ENCODE peak calls at places on chromosomes 2 and 18, in seven cellular contexts. L is spleen, T is endodermal cell, Q is A549, E is astrocyte, B is foreskin keratinocyte, O is right lobe of liver. M is an unnamed sample.

GRCh38 chr2:166334800-166335199 is 40.9 kb downstream of the SCN9A start:
- DNase-seq in L (no peak), T (no peak), Q (no peak), E (no peak), B (no peak), O (no peak), M (no peak)

GRCh38 chr2:188466761-188467160 is 175.1 kb downstream of the GULP1 start:
- DNase-seq in L (no peak), T (no peak), Q (no peak), E (no peak), B (peak), O (no peak), M (no peak)

GRCh38 chr2:150588210-150588870 is 100.9 kb upstream of the RND3 start:
- DNase-seq in L (no peak), T (no peak), Q (no peak), E (no peak), B (no peak), O (no peak), M (no peak)

GRCh38 chr2:95025406-95026319 is at the start of gene MAL:
- DNase-seq in L (no peak), T (peak), Q (no peak), E (no peak), B (no peak), O (no peak), M (no peak)

GRCh38 chr2:28449126-28449488 is 46.8 kb upstream of the PLB1 start:
- DNase-seq in L (no peak), T (no peak), Q (no peak), E (no peak), B (no peak), O (no peak), M (no peak)

GRCh38 chr2:152499411-152499810 is 164.4 kb downstream of the FMNL2 start:
- DNase-seq in L (no peak), T (no peak), Q (no peak), E (no peak), B (no peak), O (no peak), M (no peak)

GRCh38 chr2:16885027-16885426 is 219.4 kb upstream of the CYRIA start:
- DNase-seq in L (no peak), T (peak), Q (no peak), E (no peak), B (no peak), O (no peak), M (no peak)

GRCh38 chr2:43462866-43463641 is 132.8 kb downstream of the THADA start:
- DNase-seq in L (no peak), T (no peak), Q (no peak), E (no peak), B (no peak), O (no peak), M (no peak)

GRCh38 chr2:235055891-235056516 is 104.2 kb downstream of the SH3BP4 start:
- DNase-seq in L (no peak), T (peak), Q (peak), E (no peak), B (peak), O (no peak), M (no peak)

GRCh38 chr2:236861196-236861875 is 224.4 kb upstream of the COPS8 start:
- DNase-seq in L (no peak), T (peak), Q (no peak), E (no peak), B (no peak), O (no peak), M (no peak)

GRCh38 chr2:218627939-218628338 is 20.2 kb downstream of the PLCD4 start:
- DNase-seq in L (no peak), T (no peak), Q (no peak), E (no peak), B (no peak), O (no peak), M (no peak)

GRCh38 chr2:10398496-10398895 is 49.6 kb downstream of the ODC1 start:
- DNase-seq in L (peak), T (no peak), Q (no peak), E (no peak), B (no peak), O (no peak), M (peak)

GRCh38 chr2:127648321-127648720 is 2.4 kb downstream of the GPR17 start:
- DNase-seq in L (peak), T (no peak), Q (no peak), E (no peak), B (no peak), O (peak), M (peak)

GRCh38 chr2:216652566-216652965 is 19.3 kb downstream of the IGFBP2 start:
- DNase-seq in L (no peak), T (no peak), Q (no peak), E (no peak), B (peak), O (no peak), M (no peak)

GRCh38 chr18:25921677-25922421 is 168.6 kb downstream of the SS18 start:
- DNase-seq in L (no peak), T (peak), Q (peak), E (no peak), B (peak), O (no peak), M (no peak)

GRCh38 chr2:238145046-238145445 is 6.6 kb downstream of the KLHL30 start:
- DNase-seq in L (no peak), T (no peak), Q (no peak), E (no peak), B (no peak), O (no peak), M (no peak)

GRCh38 chr2:167869200-167869599 is 378.2 kb downstream of the STK39 start:
- DNase-seq in L (no peak), T (no peak), Q (no peak), E (no peak), B (no peak), O (no peak), M (no peak)
- TF ChIP-seq CTCF in L (no peak), T (peak), Q (no peak), E (no peak), B (no peak), O (no peak), M (no peak)

GRCh38 chr18:36127866-36128845 is 984 bp downstream of the SLC39A6 start:
- DNase-seq in L (peak), T (peak), Q (no peak), E (peak), B (peak), O (no peak), M (no peak)
- H3K27ac ChIP-seq in L (peak), T (no peak), Q (peak), E (peak), B (no peak), O (no peak), M (no peak)

DNA sequence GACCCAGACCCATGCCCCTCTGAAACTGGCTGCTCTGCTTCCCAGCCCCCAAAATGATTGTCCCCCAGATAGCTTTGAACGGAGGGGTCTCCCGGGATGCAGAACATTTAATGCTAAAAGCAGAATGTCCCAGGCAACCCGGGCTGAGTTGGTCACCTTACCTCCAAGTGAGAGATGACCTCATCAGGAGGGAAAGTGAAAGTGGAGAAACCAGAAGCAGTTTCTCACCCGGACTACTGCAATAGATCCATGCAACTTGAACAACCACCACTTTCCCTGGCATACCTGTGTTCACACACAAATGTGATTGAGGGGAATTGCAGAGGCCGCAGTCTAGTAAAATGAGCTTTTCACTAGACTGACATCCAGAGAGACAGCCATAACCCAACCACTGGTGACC is 75.3 kb upstream of the NPAS2 start:
- DNase-seq in L (no peak), T (no peak), Q (no peak), E (peak), B (peak), O (no peak), M (no peak)
- TF ChIP-seq CTCF in L (no peak), T (no peak), Q (no peak), E (no peak), B (no peak), O (no peak), M (no peak)

GRCh38 chr18:10053861-10054260 is 140.0 kb downstream of the VAPA start:
- DNase-seq in L (no peak), T (no peak), Q (no peak), E (no peak), B (no peak), O (no peak), M (no peak)

GRCh38 chr18:10049721-10050120 is 135.9 kb downstream of the VAPA start:
- DNase-seq in L (no peak), T (no peak), Q (no peak), E (no peak), B (no peak), O (no peak), M (no peak)

GRCh38 chr18:10051877-10052631 is 138.2 kb downstream of the VAPA start:
- DNase-seq in L (no peak), T (no peak), Q (no peak), E (peak), B (no peak), O (no peak), M (no peak)

GRCh38 chr18:10052871-10053270 is 139.1 kb downstream of the VAPA start:
- DNase-seq in L (no peak), T (no peak), Q (no peak), E (no peak), B (no peak), O (no peak), M (no peak)

DNA sequence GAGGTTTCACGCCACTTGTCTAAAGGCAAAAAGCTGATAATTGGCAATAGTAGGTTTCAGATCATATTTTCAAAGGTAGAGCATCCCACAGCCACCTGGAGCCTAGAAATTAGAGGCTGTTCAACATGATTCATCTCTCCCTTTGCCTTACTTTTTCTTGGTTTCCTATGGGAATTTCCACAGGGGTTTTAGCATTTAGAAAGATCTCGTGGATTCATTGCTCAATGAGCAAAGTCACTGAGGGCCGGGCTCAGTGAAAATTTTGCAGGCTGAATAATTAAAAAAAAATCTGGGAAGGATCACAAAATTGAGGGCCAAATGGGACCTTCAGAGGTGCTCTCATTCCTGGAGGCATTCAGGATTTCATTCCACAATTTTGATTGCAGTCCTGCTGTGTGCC is 137.1 kb downstream of the VAPA start:
- DNase-seq in L (no peak), T (no peak), Q (no peak), E (no peak), B (no peak), O (no peak), M (no peak)
- H3K27ac ChIP-seq in L (no peak), T (no peak), Q (no peak), E (no peak), B (no peak), O (no peak), M (no peak)

GRCh38 chr18:35441857-35442595 is 55.7 kb downstream of the INO80C start:
- DNase-seq in L (no peak), T (no peak), Q (no peak), E (no peak), B (peak), O (no peak), M (no peak)
- TF ChIP-seq CTCF in L (no peak), T (peak), Q (no peak), E (no peak), B (peak), O (no peak), M (no peak)

DNA sequence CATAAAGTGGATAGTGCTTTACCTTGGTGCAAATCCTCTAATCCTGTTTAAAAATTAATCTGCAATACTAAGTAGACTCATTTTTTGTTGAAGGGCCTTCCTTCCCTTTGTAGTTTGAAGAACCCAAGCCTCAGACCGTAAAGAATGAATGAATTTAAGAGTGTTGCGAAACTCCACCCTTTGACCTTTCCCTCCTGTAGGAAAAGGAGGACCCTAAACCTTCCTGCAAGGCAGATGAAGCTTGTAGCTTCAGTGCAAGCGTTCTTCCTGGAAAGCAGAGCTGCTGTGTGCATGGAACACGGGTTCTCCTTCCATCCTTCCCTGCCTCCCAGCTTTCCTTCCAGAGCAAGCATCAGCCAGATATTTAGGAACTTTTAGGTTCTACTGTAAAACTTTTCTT is 1.7 kb downstream of the IMPA2 start:
- DNase-seq in L (no peak), T (no peak), Q (no peak), E (no peak), B (no peak), O (no peak), M (no peak)
- H3K27ac ChIP-seq in L (peak), T (no peak), Q (peak), E (no peak), B (peak), O (no peak), M (peak)

GRCh38 chr2:121008978-121009377 is 273.3 kb downstream of the GLI2 start:
- DNase-seq in L (no peak), T (peak), Q (no peak), E (no peak), B (no peak), O (no peak), M (no peak)
- TF ChIP-seq CTCF in L (no peak), T (peak), Q (peak), E (peak), B (peak), O (no peak), M (no peak)